ENCODE peak calls at places on chromosomes 2 and 18, in four cellular contexts. One of them, this sample, is unnamed.
A peak's percentile ranks its signal among the peaks of the same experiment; 100 is the strongest.

GRCh38 chr2:129923265-129924141 is 56.0 kb upstream of the RAB6C start:
- DNase-seq in WERI-Rb-1: peak; percentile 73
- DNase-seq in psoas muscle: no peak
- DNase-seq in stomach: no peak
- DNase-seq in this sample: peak; percentile 40

GRCh38 chr2:152542995-152543481 is 174.2 kb downstream of the PRPF40A start:
- DNase-seq in WERI-Rb-1: no peak
- DNase-seq in psoas muscle: no peak
- DNase-seq in stomach: no peak
- DNase-seq in this sample: no peak

GRCh38 chr2:237939251-237939650 is 27.6 kb upstream of the UBE2F start:
- DNase-seq in WERI-Rb-1: no peak
- DNase-seq in psoas muscle: no peak
- DNase-seq in stomach: no peak
- DNase-seq in this sample: peak; percentile 39

GRCh38 chr2:6017887-6018286 is 325.7 kb downstream of the SOX11 start:
- DNase-seq in WERI-Rb-1: no peak
- DNase-seq in psoas muscle: no peak
- DNase-seq in stomach: no peak
- DNase-seq in this sample: no peak

GRCh38 chr2:40346535-40347354 is 105.1 kb downstream of the SLC8A1 start:
- DNase-seq in WERI-Rb-1: no peak
- DNase-seq in psoas muscle: peak; percentile 33
- DNase-seq in stomach: no peak
- DNase-seq in this sample: no peak

GRCh38 chr2:70921839-70922590 is 13.7 kb upstream of the ATP6V1B1 start:
- DNase-seq in WERI-Rb-1: peak; percentile 77
- DNase-seq in psoas muscle: no peak
- DNase-seq in stomach: peak; percentile 7
- DNase-seq in this sample: no peak

GRCh38 chr2:229910147-229910831 is 11.5 kb downstream of the TRIP12 start:
- DNase-seq in WERI-Rb-1: no peak
- DNase-seq in psoas muscle: no peak
- DNase-seq in stomach: no peak
- DNase-seq in this sample: no peak

GRCh38 chr2:241508240-241508509 is 209 bp downstream of the STK25 start:
- DNase-seq in WERI-Rb-1: no peak
- DNase-seq in psoas muscle: no peak
- DNase-seq in stomach: no peak
- DNase-seq in this sample: no peak

GRCh38 chr18:65227970-65228369 is 522.8 kb upstream of the CDH7 start:
- DNase-seq in WERI-Rb-1: no peak
- DNase-seq in psoas muscle: no peak
- DNase-seq in stomach: no peak
- DNase-seq in this sample: no peak

GRCh38 chr2:238654479-238654878 is 193.4 kb upstream of the TWIST2 start:
- DNase-seq in WERI-Rb-1: no peak
- DNase-seq in psoas muscle: no peak
- DNase-seq in stomach: no peak
- DNase-seq in this sample: no peak

GRCh38 chr2:190355968-190356657 is 12.7 kb downstream of the INPP1 start:
- DNase-seq in WERI-Rb-1: no peak
- DNase-seq in psoas muscle: no peak
- DNase-seq in stomach: no peak
- DNase-seq in this sample: no peak

GRCh38 chr2:238161291-238162051 is 2.7 kb downstream of the ERFE start:
- DNase-seq in WERI-Rb-1: no peak
- DNase-seq in psoas muscle: no peak
- DNase-seq in stomach: no peak
- DNase-seq in this sample: no peak

GRCh38 chr2:8438476-8438875 is 243.4 kb upstream of the ID2 start:
- DNase-seq in WERI-Rb-1: no peak
- DNase-seq in psoas muscle: no peak
- DNase-seq in stomach: no peak
- DNase-seq in this sample: no peak

GRCh38 chr2:46866770-46867246 is 48.8 kb downstream of the MCFD2 start:
- DNase-seq in WERI-Rb-1: no peak
- DNase-seq in psoas muscle: peak; percentile 34
- DNase-seq in stomach: peak; percentile 85
- DNase-seq in this sample: no peak

GRCh38 chr2:172270278-172271079 is 156.9 kb upstream of the ITGA6 start:
- DNase-seq in WERI-Rb-1: peak; percentile 55
- DNase-seq in psoas muscle: no peak
- DNase-seq in stomach: peak; percentile 82
- DNase-seq in this sample: no peak

GRCh38 chr2:17878222-17879136 is at the start of gene KCNS3:
- DNase-seq in WERI-Rb-1: peak; percentile 63
- DNase-seq in psoas muscle: peak; percentile 58
- DNase-seq in stomach: peak; percentile 60
- DNase-seq in this sample: no peak

GRCh38 chr2:44233450-44234128 is 41.7 kb upstream of the SLC3A1 start:
- DNase-seq in WERI-Rb-1: no peak
- DNase-seq in psoas muscle: no peak
- DNase-seq in stomach: no peak
- DNase-seq in this sample: no peak

GRCh38 chr2:229104863-229105468 is 166.1 kb downstream of the PID1 start:
- DNase-seq in WERI-Rb-1: no peak
- DNase-seq in psoas muscle: no peak
- DNase-seq in stomach: no peak
- DNase-seq in this sample: no peak

GRCh38 chr18:55489742-55490055 is 98.3 kb downstream of the TCF4 start:
- DNase-seq in WERI-Rb-1: no peak
- DNase-seq in psoas muscle: no peak
- DNase-seq in stomach: no peak
- DNase-seq in this sample: no peak

GRCh38 chr2:238898534-238899281 is 50.8 kb downstream of the TWIST2 start:
- DNase-seq in WERI-Rb-1: no peak
- DNase-seq in psoas muscle: no peak
- DNase-seq in stomach: no peak
- DNase-seq in this sample: no peak

GRCh38 chr2:238027591-238028415 is 33.0 kb upstream of the SCLY start:
- DNase-seq in WERI-Rb-1: no peak
- DNase-seq in psoas muscle: no peak
- DNase-seq in stomach: no peak
- DNase-seq in this sample: no peak

GRCh38 chr2:156430978-156431358 is 5.2 kb upstream of the GPD2 start:
- DNase-seq in WERI-Rb-1: no peak
- DNase-seq in psoas muscle: no peak
- DNase-seq in stomach: no peak
- DNase-seq in this sample: peak; percentile 69

GRCh38 chr2:199477277-199477834 is 19.6 kb upstream of the SATB2 start:
- DNase-seq in WERI-Rb-1: no peak
- DNase-seq in psoas muscle: no peak
- DNase-seq in stomach: no peak
- DNase-seq in this sample: no peak
- H3K4me3 ChIP-seq in WERI-Rb-1: no peak overlapping the region
- H3K4me3 ChIP-seq in psoas muscle: no peak overlapping the region
- H3K4me3 ChIP-seq in stomach: no peak overlapping the region
- H3K4me3 ChIP-seq in this sample: no peak overlapping the region

GRCh38 chr2:66846887-66847286 is 412.0 kb downstream of the MEIS1 start:
- DNase-seq in WERI-Rb-1: no peak
- DNase-seq in psoas muscle: no peak
- DNase-seq in stomach: no peak
- DNase-seq in this sample: no peak

GRCh38 chr2:66845307-66845706 is 410.4 kb downstream of the MEIS1 start:
- DNase-seq in WERI-Rb-1: no peak
- DNase-seq in psoas muscle: no peak
- DNase-seq in stomach: no peak
- DNase-seq in this sample: no peak

GRCh38 chr2:66839551-66840320 is 404.8 kb downstream of the MEIS1 start:
- DNase-seq in WERI-Rb-1: no peak
- DNase-seq in psoas muscle: no peak
- DNase-seq in stomach: no peak
- DNase-seq in this sample: peak; percentile 27

GRCh38 chr2:66840321-66841014 is 405.5 kb downstream of the MEIS1 start:
- DNase-seq in WERI-Rb-1: no peak
- DNase-seq in psoas muscle: no peak
- DNase-seq in stomach: no peak
- DNase-seq in this sample: no peak

DNA sequence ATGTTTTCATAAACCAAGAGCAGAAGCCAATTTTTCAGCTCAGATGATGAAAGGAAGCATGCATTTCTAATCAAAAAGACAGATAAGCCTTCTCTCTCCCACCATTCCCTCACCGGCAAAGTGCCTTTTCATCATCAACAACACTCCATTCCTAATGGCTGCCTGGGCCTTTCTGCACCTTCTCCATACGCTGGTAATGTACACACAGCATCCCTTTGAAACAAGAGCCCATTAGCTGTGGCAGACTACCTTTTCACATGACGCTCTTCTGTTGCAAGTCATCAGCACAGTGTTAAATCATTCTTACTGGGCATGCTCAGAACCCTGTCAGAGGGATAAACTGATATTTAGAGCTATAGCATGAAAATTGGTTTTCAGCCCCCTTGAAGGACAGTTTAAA is 408.9 kb downstream of the MEIS1 start:
- DNase-seq in WERI-Rb-1: no peak
- DNase-seq in psoas muscle: no peak
- DNase-seq in stomach: no peak
- DNase-seq in this sample: no peak
- TF ChIP-seq CTCF in WERI-Rb-1: no peak
- TF ChIP-seq CTCF in psoas muscle: no peak
- TF ChIP-seq CTCF in stomach: no peak
- TF ChIP-seq CTCF in this sample: no peak

GRCh38 chr2:68391099-68391498 is 26.0 kb downstream of the PLEK start:
- DNase-seq in WERI-Rb-1: no peak
- DNase-seq in psoas muscle: no peak
- DNase-seq in stomach: no peak
- DNase-seq in this sample: no peak
- H3K4me3 ChIP-seq in WERI-Rb-1: no peak overlapping the region
- H3K4me3 ChIP-seq in psoas muscle: no peak overlapping the region
- H3K4me3 ChIP-seq in stomach: no peak overlapping the region
- H3K4me3 ChIP-seq in this sample: no peak overlapping the region

GRCh38 chr2:227033471-227034148 is 130.4 kb downstream of the COL4A4 start:
- DNase-seq in WERI-Rb-1: peak; percentile 59
- DNase-seq in psoas muscle: peak; percentile 14
- DNase-seq in stomach: peak; percentile 70
- DNase-seq in this sample: no peak
- TF ChIP-seq CTCF in WERI-Rb-1: peak; percentile 91
- TF ChIP-seq CTCF in psoas muscle: peak; percentile 24
- TF ChIP-seq CTCF in stomach: no peak
- TF ChIP-seq CTCF in this sample: peak; percentile 76

DNA sequence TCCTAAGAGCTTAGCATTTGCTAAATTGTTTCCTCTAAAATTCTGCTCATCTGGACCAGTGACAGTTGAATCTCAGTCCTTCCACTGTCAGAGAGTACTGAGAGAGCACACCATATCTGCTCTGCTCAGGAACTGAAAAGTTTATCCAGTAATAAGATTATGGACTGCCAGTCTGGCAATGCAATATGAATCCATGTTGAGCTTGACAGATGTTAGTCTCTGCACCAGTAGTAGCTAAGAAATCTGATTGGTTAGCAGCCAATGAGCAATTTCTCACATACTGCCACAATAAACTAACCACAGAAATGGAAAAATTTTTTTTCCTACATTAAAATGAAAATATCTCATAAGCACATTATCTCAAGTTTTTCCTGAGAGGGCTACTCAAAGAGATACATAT is 2.3 kb downstream of the PRKD3 start:
- DNase-seq in WERI-Rb-1: no peak
- DNase-seq in psoas muscle: no peak
- DNase-seq in stomach: no peak
- DNase-seq in this sample: no peak
- H3K4me3 ChIP-seq in WERI-Rb-1: peak overlapping the region; percentile 88
- H3K4me3 ChIP-seq in psoas muscle: peak overlapping the region; percentile 94
- H3K4me3 ChIP-seq in stomach: peak overlapping the region; percentile 99
- H3K4me3 ChIP-seq in this sample: no peak overlapping the region

GRCh38 chr2:158507679-158508078 is 50.9 kb downstream of the PKP4 start:
- DNase-seq in WERI-Rb-1: no peak
- DNase-seq in psoas muscle: no peak
- DNase-seq in stomach: no peak
- DNase-seq in this sample: no peak
- TF ChIP-seq CTCF in WERI-Rb-1: no peak
- TF ChIP-seq CTCF in psoas muscle: no peak
- TF ChIP-seq CTCF in stomach: no peak
- TF ChIP-seq CTCF in this sample: no peak

DNA sequence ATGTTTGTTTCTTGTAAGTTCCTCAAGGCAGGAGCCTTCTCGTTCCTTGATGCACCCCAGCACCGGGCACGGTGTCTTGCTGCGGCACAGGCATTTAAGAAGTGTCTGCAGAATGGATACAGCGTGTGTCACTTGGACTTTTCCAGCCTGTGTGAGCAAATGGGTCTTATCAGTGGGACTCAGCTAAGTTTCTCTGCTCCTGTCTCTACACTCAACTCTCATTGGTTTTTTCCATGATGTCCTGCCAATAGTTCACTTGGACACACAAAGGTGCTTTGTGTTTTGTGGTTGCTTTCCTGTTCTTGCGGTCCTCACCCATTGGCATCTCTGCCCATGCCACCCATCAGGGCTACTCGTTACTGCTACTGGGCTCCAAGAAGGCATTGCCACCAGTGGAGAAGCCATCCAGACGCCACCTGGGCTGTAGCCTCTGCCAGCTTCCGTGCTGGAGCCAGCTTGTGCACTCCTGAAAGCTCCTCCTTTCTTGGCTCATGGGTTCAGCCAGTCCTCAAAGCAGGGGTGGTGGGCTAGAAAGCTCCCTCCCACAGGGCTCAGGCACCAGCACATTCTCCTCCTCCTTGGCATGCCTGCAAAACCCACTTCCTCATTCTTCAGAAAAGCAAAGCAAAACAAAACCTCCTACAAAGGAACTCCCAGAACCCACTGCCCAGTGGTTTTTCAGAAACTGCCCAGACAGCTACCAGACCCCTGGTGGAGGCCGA is 41.4 kb downstream of the IL1R2 start:
- DNase-seq in WERI-Rb-1: no peak
- DNase-seq in psoas muscle: peak; percentile 40
- DNase-seq in stomach: peak; percentile 81
- DNase-seq in this sample: peak; percentile 54
- H3K4me3 ChIP-seq in WERI-Rb-1: no peak overlapping the region
- H3K4me3 ChIP-seq in psoas muscle: no peak overlapping the region
- H3K4me3 ChIP-seq in stomach: no peak overlapping the region
- H3K4me3 ChIP-seq in this sample: no peak overlapping the region

DNA sequence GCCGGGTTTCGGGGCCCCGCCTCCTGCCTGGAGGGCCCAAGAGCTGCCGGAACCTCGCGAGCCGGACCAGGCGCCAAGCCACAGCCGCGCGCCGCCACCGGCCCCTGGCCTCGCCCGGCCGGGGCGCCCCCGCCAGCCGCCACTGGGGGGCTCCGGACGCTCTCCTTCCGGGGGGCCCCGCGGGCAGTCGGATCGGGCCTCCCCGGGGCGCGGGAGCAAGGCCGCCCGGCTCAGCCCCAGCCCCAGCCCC is 17.4 kb upstream of the HAAO start:
- DNase-seq in WERI-Rb-1: peak; percentile 88
- DNase-seq in psoas muscle: peak; percentile 89
- DNase-seq in stomach: peak; percentile 84
- DNase-seq in this sample: no peak
- TF ChIP-seq CTCF in WERI-Rb-1: peak; percentile 32
- TF ChIP-seq CTCF in psoas muscle: peak; percentile 45
- TF ChIP-seq CTCF in stomach: no peak
- TF ChIP-seq CTCF in this sample: peak; percentile 2

This sample was measured in LNCaP clone FGC.